ENCODE peak calls at places on chromosomes 5 and 9, in four cellular contexts. S, X, G and F are unnamed samples.

GRCh38 chr9:95167998-95168397 is 149.5 kb downstream of the FANCC start:
- DNase-seq in S (no peak), G (peak; percentile 59), X (peak; percentile 94), F (peak; percentile 89)

GRCh38 chr5:160260006-160260775 is 30.9 kb downstream of the FABP6 start:
- DNase-seq in S (no peak), X (no peak), G (no peak), F (no peak)

GRCh38 chr5:82183828-82184227 is 94.3 kb downstream of the RPS23 start:
- DNase-seq in G (no peak), X (no peak), S (no peak), F (no peak)

GRCh38 chr9:20692554-20692953 is 8.5 kb downstream of the FOCAD start:
- DNase-seq in S (no peak), X (peak; percentile 26), G (peak; percentile 33), F (no peak)

GRCh38 chr5:120538644-120539043 is 74.5 kb downstream of the PRR16 start:
- DNase-seq in S (no peak), G (no peak), X (no peak), F (no peak)

GRCh38 chr5:76601470-76601869 is 21.7 kb downstream of the F2RL2 start:
- DNase-seq in G (peak; percentile 79), S (no peak), X (no peak), F (peak; percentile 45)

GRCh38 chr5:140926211-140926902 is at the start of gene PCDHAC1:
- DNase-seq in G (peak; percentile 96), S (no peak), X (no peak), F (no peak)

GRCh38 chr5:171776747-171777419 is 8.7 kb upstream of the SMIM23 start:
- DNase-seq in S (no peak), X (no peak), G (no peak), F (peak; percentile 10)

GRCh38 chr5:91382530-91383026 is 539 bp downstream of the ARRDC3 start:
- DNase-seq in S (no peak), G (peak; percentile 49), X (no peak), F (no peak)

GRCh38 chr9:36942891-36943290 is 91.2 kb downstream of the PAX5 start:
- DNase-seq in S (no peak), X (no peak), G (no peak), F (no peak)

GRCh38 chr5:168613396-168613795 is 34.2 kb upstream of the PANK3 start:
- DNase-seq in X (no peak), S (no peak), G (no peak), F (no peak)

GRCh38 chr9:36796671-36797419 is 224.2 kb downstream of the MELK start:
- DNase-seq in S (no peak), G (no peak), X (no peak), F (no peak)

GRCh38 chr5:135565256-135565655 is 13.5 kb downstream of the CXCL14 start:
- DNase-seq in S (no peak), G (no peak), X (no peak), F (no peak)

GRCh38 chr9:33687779-33688178 is 107.6 kb upstream of the PRSS3 start:
- DNase-seq in G (peak; percentile 35), X (no peak), S (no peak), F (no peak)

GRCh38 chr5:28914302-28914701 is 1875.9 kb upstream of the CDH9 start:
- DNase-seq in G (no peak), X (no peak), S (no peak), F (no peak)

GRCh38 chr5:34978681-34979080 is 49.3 kb downstream of the DNAJC21 start:
- DNase-seq in X (no peak), S (no peak), G (no peak), F (no peak)